ENCODE peak calls at places on chromosome 3, in four cellular contexts. D is astrocyte of the spinal cord, B is heart left ventricle, C is omental fat pad. T is an unnamed sample.

GRCh38 chr3:181637056-181637798 is 74.5 kb upstream of the SOX2 start:
- DNase-seq in D (no peak), B (no peak), C (no peak), T (no peak)

GRCh38 chr3:79551997-79552396 is 215.8 kb downstream of the ROBO1 start:
- DNase-seq in D (no peak), B (no peak), C (no peak), T (no peak)

GRCh38 chr3:134186391-134186790 is 64.3 kb downstream of the RYK start:
- DNase-seq in D (no peak), B (no peak), C (no peak), T (no peak)

GRCh38 chr3:7929319-7929889 is 572.2 kb upstream of the LMCD1 start:
- DNase-seq in D (no peak), B (no peak), C (no peak), T (no peak)

GRCh38 chr3:192795021-192795420 is 67.7 kb upstream of the FGF12 start:
- DNase-seq in D (no peak), B (no peak), C (no peak), T (no peak)

GRCh38 chr3:40456940-40457823 is at the start of gene RPL14:
- DNase-seq in D (peak), B (peak), C (peak), T (peak)

GRCh38 chr3:69122398-69122797 is at the start of gene LMOD3:
- DNase-seq in D (no peak), B (no peak), C (no peak), T (no peak)

GRCh38 chr3:4776399-4776979 is 202.7 kb upstream of the BHLHE40 start:
- DNase-seq in D (no peak), B (no peak), C (no peak), T (no peak)

GRCh38 chr3:64594129-64594528 is 93.7 kb downstream of the ADAMTS9 start:
- DNase-seq in D (no peak), B (no peak), C (no peak), T (no peak)

GRCh38 chr3:174206607-174207192 is 652.4 kb upstream of the NAALADL2 start:
- DNase-seq in D (no peak), B (no peak), C (no peak), T (no peak)

GRCh38 chr3:186510374-186511079 is 33.7 kb downstream of the CRYGS start:
- DNase-seq in D (peak), B (no peak), C (no peak), T (no peak)

GRCh38 chr3:127711021-127711420 is 38.3 kb downstream of the ABTB1 start:
- DNase-seq in D (no peak), B (no peak), C (no peak), T (no peak)

GRCh38 chr3:29176501-29176900 is 104.4 kb upstream of the RBMS3 start:
- DNase-seq in D (no peak), B (no peak), C (no peak), T (no peak)

GRCh38 chr3:152333928-152334327 is 65.2 kb downstream of the MBNL1 start:
- DNase-seq in D (no peak), B (no peak), C (no peak), T (no peak)

GRCh38 chr3:136195258-136196063 is 674 bp downstream of the MSL2 start:
- DNase-seq in D (peak), B (peak), C (peak), T (peak)

GRCh38 chr3:17845026-17845425 is 102.6 kb upstream of the TBC1D5 start:
- DNase-seq in D (no peak), B (no peak), C (no peak), T (no peak)

GRCh38 chr3:183490653-183491052 is 62.2 kb upstream of the MCF2L2 start:
- DNase-seq in D (peak), B (no peak), C (no peak), T (no peak)

GRCh38 chr3:24199305-24199704 is 254.2 kb downstream of the NR1D2 start:
- DNase-seq in D (no peak), B (no peak), C (no peak), T (no peak)

GRCh38 chr3:127039719-127040118 is 56.8 kb downstream of the PLXNA1 start:
- DNase-seq in D (no peak), B (peak), C (no peak), T (no peak)

GRCh38 chr3:10552631-10552943 is 47.2 kb upstream of the ATP2B2 start:
- DNase-seq in D (no peak), B (no peak), C (no peak), T (no peak)

GRCh38 chr3:55946574-55947160 is 459.6 kb upstream of the WNT5A start:
- DNase-seq in D (no peak), B (no peak), C (no peak), T (no peak)

GRCh38 chr3:108218811-108219210 is 3.4 kb downstream of the IFT57 start:
- DNase-seq in D (peak), B (no peak), C (no peak), T (no peak)

GRCh38 chr3:186476044-186476468 is 68.1 kb downstream of the CRYGS start:
- DNase-seq in D (no peak), B (no peak), C (no peak), T (no peak)

GRCh38 chr3:195441971-195442572 is 748 bp downstream of the ACAP2 start:
- DNase-seq in D (peak), B (peak), C (no peak), T (peak)

GRCh38 chr3:37197810-37198371 is 23.5 kb upstream of the LRRFIP2 start:
- DNase-seq in D (peak), B (no peak), C (no peak), T (no peak)

GRCh38 chr3:112074616-112075497 is 11.3 kb upstream of the C3orf52 start:
- DNase-seq in D (peak), B (no peak), C (no peak), T (peak)

GRCh38 chr3:195715134-195715533 is 5.6 kb upstream of the MUC20 start:
- DNase-seq in D (no peak), B (no peak), C (no peak), T (no peak)

GRCh38 chr3:25428950-25429349 is 887 bp downstream of the RARB start:
- DNase-seq in D (no peak), B (no peak), C (no peak), T (no peak)

GRCh38 chr3:146221276-146221675 is 29.6 kb downstream of the PLSCR4 start:
- DNase-seq in D (peak), B (no peak), C (no peak), T (no peak)

GRCh38 chr3:61685755-61686154 is 124.4 kb downstream of the PTPRG start:
- DNase-seq in D (no peak), B (no peak), C (no peak), T (no peak)

DNA sequence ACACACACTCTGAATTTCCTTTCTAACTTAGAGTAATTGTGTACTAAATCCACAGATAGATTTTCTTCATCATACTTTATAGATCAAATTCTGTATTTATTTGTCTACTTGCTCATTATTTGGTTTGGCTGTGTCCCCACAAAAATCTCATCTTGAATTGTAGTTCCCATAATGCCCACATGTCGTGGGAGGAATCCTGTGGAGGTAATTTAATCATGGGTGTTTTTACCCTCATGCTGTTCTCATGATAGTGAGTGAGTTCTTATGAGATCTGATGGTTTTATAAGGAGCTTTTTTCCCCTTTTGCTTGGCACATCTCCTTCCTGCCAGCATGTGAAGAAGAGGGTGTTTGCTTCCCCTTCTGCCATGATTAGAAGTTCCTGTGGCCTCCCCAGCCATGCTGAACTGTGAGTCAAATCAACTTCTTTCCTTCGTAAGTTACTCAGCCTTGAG is 198.3 kb upstream of the TGFBR2 start:
- DNase-seq in D (peak), B (no peak), C (no peak), T (no peak)
- TF ChIP-seq CTCF in D (peak), B (no peak), C (no peak), T (no peak)

GRCh38 chr3:52907497-52907896 is 10.1 kb upstream of the STIMATE start:
- DNase-seq in D (no peak), B (no peak), C (no peak), T (no peak)
- TF ChIP-seq CTCF in D (no peak), B (no peak), C (no peak), T (no peak)

GRCh38 chr3:171428321-171428787 is 31.9 kb downstream of the TNIK start:
- DNase-seq in D (no peak), B (no peak), C (no peak), T (no peak)
- TF ChIP-seq CTCF in D (no peak), B (no peak), C (no peak), T (no peak)

GRCh38 chr3:45437388-45437787 is 49.0 kb downstream of the LARS2 start:
- DNase-seq in D (no peak), B (no peak), C (no peak), T (no peak)
- TF ChIP-seq CTCF in D (no peak), B (no peak), C (no peak), T (no peak)

GRCh38 chr3:81364411-81364810 is 397.0 kb downstream of the GBE1 start:
- DNase-seq in D (no peak), B (no peak), C (no peak), T (no peak)
- TF ChIP-seq CTCF in D (no peak), B (no peak), C (no peak), T (no peak)

GRCh38 chr3:124810970-124811369 is 76.2 kb downstream of the ITGB5 start:
- DNase-seq in D (no peak), B (no peak), C (no peak), T (no peak)

GRCh38 chr3:124813541-124813940 is 73.6 kb downstream of the ITGB5 start:
- DNase-seq in D (no peak), B (no peak), C (no peak), T (no peak)

GRCh38 chr3:124812291-124813265 is 74.6 kb downstream of the ITGB5 start:
- DNase-seq in D (peak), B (peak), C (no peak), T (no peak)

GRCh38 chr3:124809039-124809438 is 78.1 kb downstream of the ITGB5 start:
- DNase-seq in D (no peak), B (no peak), C (no peak), T (no peak)

GRCh38 chr3:124811441-124811840 is 75.7 kb downstream of the ITGB5 start:
- DNase-seq in D (peak), B (no peak), C (no peak), T (no peak)
- TF ChIP-seq CTCF in D (no peak), B (no peak), C (no peak), T (no peak)

GRCh38 chr3:160486459-160486869 is 36.9 kb upstream of the TRIM59 start:
- DNase-seq in D (peak), B (no peak), C (no peak), T (no peak)
- TF ChIP-seq CTCF in D (peak), B (peak), C (no peak), T (no peak)

DNA sequence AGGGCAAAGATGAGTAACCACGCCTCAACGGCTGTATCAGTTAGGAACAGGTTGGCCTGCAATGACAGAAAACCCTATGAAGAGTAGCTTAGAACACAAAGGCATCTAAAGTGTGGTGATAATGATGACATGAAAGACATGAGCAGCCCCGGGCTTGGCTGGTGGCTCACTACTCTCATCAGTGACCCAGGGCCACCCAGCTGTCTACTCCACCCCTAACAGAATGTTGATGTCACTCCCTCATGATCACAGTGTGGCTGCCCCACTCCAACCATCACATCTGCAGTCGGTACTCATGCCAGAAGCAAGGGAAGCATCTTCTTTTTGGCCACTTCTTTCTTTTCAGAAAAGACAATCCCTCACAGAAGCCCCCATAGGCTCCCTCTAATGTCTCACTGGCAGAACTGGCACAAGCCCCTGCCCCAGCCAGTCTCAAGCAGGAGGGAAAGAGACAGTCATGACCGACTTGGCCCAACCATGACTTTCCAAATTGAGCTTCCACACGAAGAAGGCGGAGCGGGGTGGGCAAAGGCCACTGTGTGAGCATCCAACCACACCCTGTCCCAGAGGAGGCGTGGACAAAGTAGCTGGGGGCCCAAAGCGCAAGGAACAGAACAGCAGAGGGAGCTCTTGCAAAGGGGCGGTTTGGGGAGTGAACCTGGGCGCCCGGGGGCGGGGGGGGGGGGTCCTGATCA is 72.0 kb upstream of the IQSEC1 start:
- DNase-seq in D (no peak), B (peak), C (no peak), T (peak)
- TF ChIP-seq CTCF in D (no peak), B (no peak), C (no peak), T (peak)

GRCh38 chr3:101150504-101150903 is 157.3 kb upstream of the ABI3BP start:
- DNase-seq in D (no peak), B (no peak), C (no peak), T (no peak)

GRCh38 chr3:101151286-101151901 is 158.2 kb upstream of the ABI3BP start:
- DNase-seq in D (no peak), B (no peak), C (no peak), T (no peak)

GRCh38 chr3:101156787-101157345 is 163.5 kb downstream of the IMPG2 start:
- DNase-seq in D (no peak), B (no peak), C (no peak), T (no peak)

GRCh38 chr3:101155828-101156227 is 162.6 kb upstream of the ABI3BP start:
- DNase-seq in D (no peak), B (no peak), C (no peak), T (no peak)

DNA sequence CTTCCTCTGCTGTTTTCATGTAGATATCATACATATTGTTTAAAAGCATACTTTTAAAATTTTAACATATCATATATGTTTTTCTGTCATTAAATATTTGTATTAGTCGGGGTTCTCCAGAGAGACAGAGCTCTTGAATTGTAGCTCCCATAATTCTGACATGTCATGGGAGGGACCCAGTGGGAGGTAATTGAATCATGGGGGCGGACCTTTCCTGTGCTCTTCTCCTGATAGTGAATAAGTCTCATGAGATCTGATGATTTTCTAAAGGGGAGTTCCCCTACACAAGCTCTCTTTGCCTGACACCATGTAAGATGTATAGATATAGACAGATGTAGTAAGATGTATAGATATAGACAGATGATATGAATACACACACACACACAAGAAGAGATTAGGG is 161.2 kb upstream of the ABI3BP start:
- DNase-seq in D (no peak), B (no peak), C (no peak), T (no peak)
- TF ChIP-seq CTCF in D (no peak), B (no peak), C (no peak), T (no peak)

GRCh38 chr3:129625071-129625874 is 18.8 kb upstream of the PLXND1 start:
- DNase-seq in D (no peak), B (peak), C (no peak), T (peak)
- TF ChIP-seq CTCF in D (no peak), B (no peak), C (no peak), T (peak)